ENCODE peak calls at places on chromosomes 13 and 19, in four cellular contexts. W is HEK293T, T is hepatic stellate cell, F is hypothalamus. E is an unnamed sample.

GRCh38 chr13:50714886-50715285 is 128.6 kb downstream of the DLEU7 start:
- DNase-seq in F (no peak), W (no peak), T (no peak), E (no peak)

GRCh38 chr19:4386038-4386782 is 14.1 kb downstream of the SH3GL1 start:
- DNase-seq in W (no peak), F (peak; percentile 39), T (no peak), E (no peak)

GRCh38 chr19:35257113-35257461 is 8.3 kb downstream of the LSR start:
- DNase-seq in W (no peak), T (no peak), F (no peak), E (no peak)

GRCh38 chr13:104773775-104774174 is 1707.6 kb upstream of the SLC10A2 start:
- DNase-seq in F (no peak), T (no peak), W (peak; percentile 3), E (no peak)

GRCh38 chr13:68851026-68851425 is 1256.6 kb upstream of the ATXN8OS start:
- DNase-seq in W (no peak), T (no peak), F (no peak), E (no peak)

GRCh38 chr13:96091932-96092253 is 2.0 kb downstream of the HS6ST3 start:
- DNase-seq in F (no peak), T (no peak), W (no peak), E (no peak)

GRCh38 chr19:52048604-52049493 is at the start of gene ZNF432:
- DNase-seq in T (peak; percentile 86), F (peak; percentile 83), W (peak; percentile 87), E (peak; percentile 86)

GRCh38 chr19:55437410-55437809 is 5.7 kb downstream of the SHISA7 start:
- DNase-seq in F (peak; percentile 22), T (peak; percentile 79), W (peak; percentile 77), E (no peak)

GRCh38 chr13:111429064-111429558 is 108.7 kb downstream of the TEX29 start:
- DNase-seq in F (no peak), W (peak; percentile 49), T (peak; percentile 54), E (peak; percentile 20)

GRCh38 chr13:36353001-36353400 is 6.8 kb upstream of the SPART start:
- DNase-seq in F (no peak), T (no peak), W (no peak), E (no peak)

GRCh38 chr13:76711515-76712182 is 174.6 kb downstream of the KCTD12 start:
- DNase-seq in T (no peak), F (no peak), W (no peak), E (no peak)

GRCh38 chr19:16896913-16897571 is 8.2 kb downstream of the F2RL3 start:
- DNase-seq in T (peak; percentile 99), W (peak; percentile 99), F (peak; percentile 38), E (peak; percentile 44)

GRCh38 chr13:101811881-101812280 is 359.4 kb downstream of the ITGBL1 start:
- DNase-seq in T (no peak), W (no peak), F (no peak), E (no peak)

GRCh38 chr19:3976495-3977241 is 5.8 kb upstream of the DAPK3 start:
- DNase-seq in W (no peak), T (peak; percentile 57), F (no peak), E (no peak)

GRCh38 chr13:67740871-67741475 is 510.8 kb upstream of the PCDH9 start:
- DNase-seq in W (no peak), T (no peak), F (no peak), E (no peak)

GRCh38 chr13:59677966-59678814 is 485.5 kb downstream of the DIAPH3 start:
- DNase-seq in W (peak; percentile 25), F (no peak), T (peak; percentile 36), E (no peak)

GRCh38 chr13:36571444-36571843 is 102.4 kb upstream of the SERTM1 start:
- DNase-seq in F (no peak), T (no peak), W (no peak), E (no peak)

GRCh38 chr13:94325660-94326059 is 153.8 kb downstream of the DCT start:
- DNase-seq in T (no peak), W (no peak), F (no peak), E (no peak)

GRCh38 chr13:98890186-98890585 is 87.7 kb downstream of the DOCK9 start:
- DNase-seq in W (no peak), F (peak; percentile 18), T (no peak), E (no peak)

GRCh38 chr19:16598848-16599247 is 26.6 kb upstream of the SLC35E1 start:
- DNase-seq in W (no peak), F (no peak), T (no peak), E (no peak)

GRCh38 chr19:49556412-49557398 is 23.7 kb downstream of the NOSIP start:
- DNase-seq in T (no peak), W (no peak), F (no peak), E (peak; percentile 58)

GRCh38 chr19:3565177-3565576 is 7.6 kb upstream of the HMG20B start:
- DNase-seq in T (no peak), W (no peak), F (no peak), E (no peak)

GRCh38 chr13:102905905-102906304 is 60.1 kb downstream of the ERCC5 start:
- DNase-seq in T (no peak), F (no peak), W (no peak), E (no peak)

GRCh38 chr13:80881495-80882482 is 540.9 kb upstream of the SPRY2 start:
- DNase-seq in W (peak; percentile 76), F (no peak), T (no peak), E (no peak)